ENCODE peak calls at places on chromosomes 1 and 21, in eight cellular contexts. One of them, this sample, is unnamed.
A peak's percentile ranks its signal among the peaks of the same experiment; 100 is the strongest.

GRCh38 chr21:28337319-28337718 is 655.4 kb downstream of the LTN1 start:
- DNase-seq in AG10803: peak; percentile 72
- DNase-seq in foreskin fibroblast: peak; percentile 45
- DNase-seq in MV-4-11: peak; percentile 43
- DNase-seq in activated CD4-positive, alpha-beta memory T cell treated with anti-CD3 and anti-CD28 coated beads, Interleukin-2, amount 10 ng/mL, durations not matched to agents 7 days and 5 days: no peak
- DNase-seq in nephron progenitor cell: no peak
- DNase-seq in T-cell: no peak
- DNase-seq in HS-27A: peak; percentile 56
- DNase-seq in this sample: peak; percentile 75

GRCh38 chr1:65395887-65396612 is 24.4 kb upstream of the LEPR start:
- DNase-seq in AG10803: peak; percentile 88
- DNase-seq in foreskin fibroblast: no peak
- DNase-seq in MV-4-11: peak; percentile 83
- DNase-seq in activated CD4-positive, alpha-beta memory T cell treated with anti-CD3 and anti-CD28 coated beads, Interleukin-2, amount 10 ng/mL, durations not matched to agents 7 days and 5 days: no peak
- DNase-seq in nephron progenitor cell: no peak
- DNase-seq in T-cell: no peak
- DNase-seq in HS-27A: peak; percentile 98
- DNase-seq in this sample: peak; percentile 59

GRCh38 chr1:174324939-174325338 is 122.8 kb upstream of the GPR52 start:
- DNase-seq in AG10803: no peak
- DNase-seq in foreskin fibroblast: no peak
- DNase-seq in MV-4-11: peak; percentile 66
- DNase-seq in activated CD4-positive, alpha-beta memory T cell treated with anti-CD3 and anti-CD28 coated beads, Interleukin-2, amount 10 ng/mL, durations not matched to agents 7 days and 5 days: no peak
- DNase-seq in nephron progenitor cell: no peak
- DNase-seq in T-cell: no peak
- DNase-seq in HS-27A: no peak
- DNase-seq in this sample: no peak

GRCh38 chr1:53260631-53261247 is 22.4 kb upstream of the MAGOH start:
- DNase-seq in AG10803: no peak
- DNase-seq in foreskin fibroblast: no peak
- DNase-seq in MV-4-11: no peak
- DNase-seq in activated CD4-positive, alpha-beta memory T cell treated with anti-CD3 and anti-CD28 coated beads, Interleukin-2, amount 10 ng/mL, durations not matched to agents 7 days and 5 days: no peak
- DNase-seq in nephron progenitor cell: no peak
- DNase-seq in T-cell: no peak
- DNase-seq in HS-27A: no peak
- DNase-seq in this sample: no peak

GRCh38 chr1:8554956-8555534 is 237.1 kb downstream of the SLC45A1 start:
- DNase-seq in AG10803: no peak
- DNase-seq in foreskin fibroblast: no peak
- DNase-seq in MV-4-11: no peak
- DNase-seq in activated CD4-positive, alpha-beta memory T cell treated with anti-CD3 and anti-CD28 coated beads, Interleukin-2, amount 10 ng/mL, durations not matched to agents 7 days and 5 days: no peak
- DNase-seq in nephron progenitor cell: no peak
- DNase-seq in T-cell: no peak
- DNase-seq in HS-27A: no peak
- DNase-seq in this sample: peak; percentile 51

GRCh38 chr1:47930215-47930885 is 66.8 kb downstream of the TRABD2B start:
- DNase-seq in AG10803: no peak
- DNase-seq in foreskin fibroblast: no peak
- DNase-seq in MV-4-11: no peak
- DNase-seq in activated CD4-positive, alpha-beta memory T cell treated with anti-CD3 and anti-CD28 coated beads, Interleukin-2, amount 10 ng/mL, durations not matched to agents 7 days and 5 days: no peak
- DNase-seq in nephron progenitor cell: no peak
- DNase-seq in T-cell: no peak
- DNase-seq in HS-27A: no peak
- DNase-seq in this sample: no peak

GRCh38 chr1:116496380-116496779 is 74.4 kb downstream of the CD58 start:
- DNase-seq in AG10803: peak; percentile 79
- DNase-seq in foreskin fibroblast: peak; percentile 62
- DNase-seq in MV-4-11: peak; percentile 68
- DNase-seq in activated CD4-positive, alpha-beta memory T cell treated with anti-CD3 and anti-CD28 coated beads, Interleukin-2, amount 10 ng/mL, durations not matched to agents 7 days and 5 days: no peak
- DNase-seq in nephron progenitor cell: no peak
- DNase-seq in T-cell: no peak
- DNase-seq in HS-27A: no peak
- DNase-seq in this sample: no peak

GRCh38 chr1:161235957-161236775 is 1.8 kb downstream of the NR1I3 start:
- DNase-seq in AG10803: no peak
- DNase-seq in foreskin fibroblast: no peak
- DNase-seq in MV-4-11: no peak
- DNase-seq in activated CD4-positive, alpha-beta memory T cell treated with anti-CD3 and anti-CD28 coated beads, Interleukin-2, amount 10 ng/mL, durations not matched to agents 7 days and 5 days: no peak
- DNase-seq in nephron progenitor cell: no peak
- DNase-seq in T-cell: no peak
- DNase-seq in HS-27A: no peak
- DNase-seq in this sample: no peak

GRCh38 chr21:38258803-38259485 is 2.2 kb downstream of the KCNJ15 start:
- DNase-seq in AG10803: peak; percentile 64
- DNase-seq in foreskin fibroblast: peak; percentile 24
- DNase-seq in MV-4-11: peak; percentile 54
- DNase-seq in activated CD4-positive, alpha-beta memory T cell treated with anti-CD3 and anti-CD28 coated beads, Interleukin-2, amount 10 ng/mL, durations not matched to agents 7 days and 5 days: no peak
- DNase-seq in nephron progenitor cell: no peak
- DNase-seq in T-cell: no peak
- DNase-seq in HS-27A: no peak
- DNase-seq in this sample: peak; percentile 68

GRCh38 chr1:95407146-95407863 is 173.3 kb downstream of the RWDD3 start:
- DNase-seq in AG10803: no peak
- DNase-seq in foreskin fibroblast: no peak
- DNase-seq in MV-4-11: no peak
- DNase-seq in activated CD4-positive, alpha-beta memory T cell treated with anti-CD3 and anti-CD28 coated beads, Interleukin-2, amount 10 ng/mL, durations not matched to agents 7 days and 5 days: no peak
- DNase-seq in nephron progenitor cell: no peak
- DNase-seq in T-cell: no peak
- DNase-seq in HS-27A: no peak
- DNase-seq in this sample: no peak

GRCh38 chr1:25889470-25889869 is 14.0 kb upstream of the PAQR7 start:
- DNase-seq in AG10803: no peak
- DNase-seq in foreskin fibroblast: no peak
- DNase-seq in MV-4-11: no peak
- DNase-seq in activated CD4-positive, alpha-beta memory T cell treated with anti-CD3 and anti-CD28 coated beads, Interleukin-2, amount 10 ng/mL, durations not matched to agents 7 days and 5 days: no peak
- DNase-seq in nephron progenitor cell: no peak
- DNase-seq in T-cell: no peak
- DNase-seq in HS-27A: no peak
- DNase-seq in this sample: no peak

GRCh38 chr1:227192163-227192562 is 126.1 kb downstream of the CDC42BPA start:
- DNase-seq in AG10803: peak; percentile 96
- DNase-seq in foreskin fibroblast: peak; percentile 95
- DNase-seq in MV-4-11: peak; percentile 7
- DNase-seq in activated CD4-positive, alpha-beta memory T cell treated with anti-CD3 and anti-CD28 coated beads, Interleukin-2, amount 10 ng/mL, durations not matched to agents 7 days and 5 days: peak; percentile 52
- DNase-seq in nephron progenitor cell: no peak
- DNase-seq in T-cell: no peak
- DNase-seq in HS-27A: peak; percentile 74
- DNase-seq in this sample: peak; percentile 69

GRCh38 chr1:87830579-87830978 is 501.9 kb downstream of the LMO4 start:
- DNase-seq in AG10803: no peak
- DNase-seq in foreskin fibroblast: no peak
- DNase-seq in MV-4-11: peak; percentile 81
- DNase-seq in activated CD4-positive, alpha-beta memory T cell treated with anti-CD3 and anti-CD28 coated beads, Interleukin-2, amount 10 ng/mL, durations not matched to agents 7 days and 5 days: no peak
- DNase-seq in nephron progenitor cell: no peak
- DNase-seq in T-cell: no peak
- DNase-seq in HS-27A: no peak
- DNase-seq in this sample: no peak

GRCh38 chr1:235937123-235937522 is 70.4 kb upstream of the LYST start:
- DNase-seq in AG10803: no peak
- DNase-seq in foreskin fibroblast: no peak
- DNase-seq in MV-4-11: no peak
- DNase-seq in activated CD4-positive, alpha-beta memory T cell treated with anti-CD3 and anti-CD28 coated beads, Interleukin-2, amount 10 ng/mL, durations not matched to agents 7 days and 5 days: no peak
- DNase-seq in nephron progenitor cell: no peak
- DNase-seq in T-cell: no peak
- DNase-seq in HS-27A: no peak
- DNase-seq in this sample: no peak

GRCh38 chr1:246608616-246609376 is 42.5 kb downstream of the CNST start:
- DNase-seq in AG10803: peak; percentile 86
- DNase-seq in foreskin fibroblast: peak; percentile 96
- DNase-seq in MV-4-11: peak; percentile 97
- DNase-seq in activated CD4-positive, alpha-beta memory T cell treated with anti-CD3 and anti-CD28 coated beads, Interleukin-2, amount 10 ng/mL, durations not matched to agents 7 days and 5 days: no peak
- DNase-seq in nephron progenitor cell: no peak
- DNase-seq in T-cell: no peak
- DNase-seq in HS-27A: peak; percentile 86
- DNase-seq in this sample: peak; percentile 98

GRCh38 chr21:14251336-14251735 is 35.4 kb downstream of the RBM11 start:
- DNase-seq in AG10803: no peak
- DNase-seq in foreskin fibroblast: no peak
- DNase-seq in MV-4-11: no peak
- DNase-seq in activated CD4-positive, alpha-beta memory T cell treated with anti-CD3 and anti-CD28 coated beads, Interleukin-2, amount 10 ng/mL, durations not matched to agents 7 days and 5 days: no peak
- DNase-seq in nephron progenitor cell: no peak
- DNase-seq in T-cell: no peak
- DNase-seq in HS-27A: no peak
- DNase-seq in this sample: no peak

GRCh38 chr1:93190432-93190831 is 9.9 kb downstream of the CCDC18 start:
- DNase-seq in AG10803: no peak
- DNase-seq in foreskin fibroblast: no peak
- DNase-seq in MV-4-11: no peak
- DNase-seq in activated CD4-positive, alpha-beta memory T cell treated with anti-CD3 and anti-CD28 coated beads, Interleukin-2, amount 10 ng/mL, durations not matched to agents 7 days and 5 days: no peak
- DNase-seq in nephron progenitor cell: no peak
- DNase-seq in T-cell: no peak
- DNase-seq in HS-27A: no peak
- DNase-seq in this sample: no peak

GRCh38 chr21:15754640-15755039 is 24.9 kb downstream of the USP25 start:
- DNase-seq in AG10803: peak; percentile 44
- DNase-seq in foreskin fibroblast: no peak
- DNase-seq in MV-4-11: no peak
- DNase-seq in activated CD4-positive, alpha-beta memory T cell treated with anti-CD3 and anti-CD28 coated beads, Interleukin-2, amount 10 ng/mL, durations not matched to agents 7 days and 5 days: no peak
- DNase-seq in nephron progenitor cell: no peak
- DNase-seq in T-cell: no peak
- DNase-seq in HS-27A: no peak
- DNase-seq in this sample: peak; percentile 79

GRCh38 chr1:207922554-207922953 is 11.6 kb upstream of the CD34 start:
- DNase-seq in AG10803: no peak
- DNase-seq in foreskin fibroblast: no peak
- DNase-seq in MV-4-11: no peak
- DNase-seq in activated CD4-positive, alpha-beta memory T cell treated with anti-CD3 and anti-CD28 coated beads, Interleukin-2, amount 10 ng/mL, durations not matched to agents 7 days and 5 days: no peak
- DNase-seq in nephron progenitor cell: no peak
- DNase-seq in T-cell: no peak
- DNase-seq in HS-27A: no peak
- DNase-seq in this sample: no peak

GRCh38 chr1:54027848-54028247 is 9.9 kb upstream of the LDLRAD1 start:
- DNase-seq in AG10803: no peak
- DNase-seq in foreskin fibroblast: no peak
- DNase-seq in MV-4-11: no peak
- DNase-seq in activated CD4-positive, alpha-beta memory T cell treated with anti-CD3 and anti-CD28 coated beads, Interleukin-2, amount 10 ng/mL, durations not matched to agents 7 days and 5 days: no peak
- DNase-seq in nephron progenitor cell: no peak
- DNase-seq in T-cell: no peak
- DNase-seq in HS-27A: no peak
- DNase-seq in this sample: no peak

GRCh38 chr1:205491794-205492193 is 12.7 kb upstream of the CDK18 start:
- DNase-seq in AG10803: peak; percentile 16
- DNase-seq in foreskin fibroblast: no peak
- DNase-seq in MV-4-11: no peak
- DNase-seq in activated CD4-positive, alpha-beta memory T cell treated with anti-CD3 and anti-CD28 coated beads, Interleukin-2, amount 10 ng/mL, durations not matched to agents 7 days and 5 days: no peak
- DNase-seq in nephron progenitor cell: no peak
- DNase-seq in T-cell: no peak
- DNase-seq in HS-27A: no peak
- DNase-seq in this sample: no peak

GRCh38 chr1:119008483-119009299 is 20.5 kb upstream of the TBX15 start:
- DNase-seq in AG10803: peak; percentile 65
- DNase-seq in foreskin fibroblast: peak; percentile 62
- DNase-seq in MV-4-11: peak; percentile 49
- DNase-seq in activated CD4-positive, alpha-beta memory T cell treated with anti-CD3 and anti-CD28 coated beads, Interleukin-2, amount 10 ng/mL, durations not matched to agents 7 days and 5 days: peak; percentile 16
- DNase-seq in nephron progenitor cell: no peak
- DNase-seq in T-cell: no peak
- DNase-seq in HS-27A: no peak
- DNase-seq in this sample: peak; percentile 61

GRCh38 chr1:36947384-36947783 is 86.9 kb downstream of the GRIK3 start:
- DNase-seq in AG10803: no peak
- DNase-seq in foreskin fibroblast: no peak
- DNase-seq in MV-4-11: no peak
- DNase-seq in activated CD4-positive, alpha-beta memory T cell treated with anti-CD3 and anti-CD28 coated beads, Interleukin-2, amount 10 ng/mL, durations not matched to agents 7 days and 5 days: no peak
- DNase-seq in nephron progenitor cell: no peak
- DNase-seq in T-cell: no peak
- DNase-seq in HS-27A: no peak
- DNase-seq in this sample: no peak

GRCh38 chr1:97314685-97315084 is 593.1 kb downstream of the PTBP2 start:
- DNase-seq in AG10803: no peak
- DNase-seq in foreskin fibroblast: no peak
- DNase-seq in MV-4-11: no peak
- DNase-seq in activated CD4-positive, alpha-beta memory T cell treated with anti-CD3 and anti-CD28 coated beads, Interleukin-2, amount 10 ng/mL, durations not matched to agents 7 days and 5 days: no peak
- DNase-seq in nephron progenitor cell: no peak
- DNase-seq in T-cell: no peak
- DNase-seq in HS-27A: no peak
- DNase-seq in this sample: no peak

GRCh38 chr1:3431266-3431665 is 23.2 kb upstream of the ARHGEF16 start:
- DNase-seq in AG10803: no peak
- DNase-seq in foreskin fibroblast: no peak
- DNase-seq in MV-4-11: no peak
- DNase-seq in activated CD4-positive, alpha-beta memory T cell treated with anti-CD3 and anti-CD28 coated beads, Interleukin-2, amount 10 ng/mL, durations not matched to agents 7 days and 5 days: no peak
- DNase-seq in nephron progenitor cell: peak; percentile 58
- DNase-seq in T-cell: no peak
- DNase-seq in HS-27A: no peak
- DNase-seq in this sample: no peak

GRCh38 chr1:37085393-37085792 is 51.1 kb upstream of the GRIK3 start:
- DNase-seq in AG10803: no peak
- DNase-seq in foreskin fibroblast: no peak
- DNase-seq in MV-4-11: no peak
- DNase-seq in activated CD4-positive, alpha-beta memory T cell treated with anti-CD3 and anti-CD28 coated beads, Interleukin-2, amount 10 ng/mL, durations not matched to agents 7 days and 5 days: no peak
- DNase-seq in nephron progenitor cell: no peak
- DNase-seq in T-cell: no peak
- DNase-seq in HS-27A: no peak
- DNase-seq in this sample: no peak

GRCh38 chr21:35743571-35743970 is 316.8 kb downstream of the SETD4 start:
- DNase-seq in AG10803: peak; percentile 13
- DNase-seq in foreskin fibroblast: no peak
- DNase-seq in MV-4-11: no peak
- DNase-seq in activated CD4-positive, alpha-beta memory T cell treated with anti-CD3 and anti-CD28 coated beads, Interleukin-2, amount 10 ng/mL, durations not matched to agents 7 days and 5 days: no peak
- DNase-seq in nephron progenitor cell: no peak
- DNase-seq in T-cell: no peak
- DNase-seq in HS-27A: peak; percentile 7
- DNase-seq in this sample: peak; percentile 29

GRCh38 chr1:153032677-153033308 is 1.8 kb downstream of the SPRR1B start:
- DNase-seq in AG10803: peak; percentile 63
- DNase-seq in foreskin fibroblast: peak; percentile 0
- DNase-seq in MV-4-11: peak; percentile 65
- DNase-seq in activated CD4-positive, alpha-beta memory T cell treated with anti-CD3 and anti-CD28 coated beads, Interleukin-2, amount 10 ng/mL, durations not matched to agents 7 days and 5 days: no peak
- DNase-seq in nephron progenitor cell: peak; percentile 30
- DNase-seq in T-cell: no peak
- DNase-seq in HS-27A: peak; percentile 76
- DNase-seq in this sample: no peak

GRCh38 chr1:166300767-166301166 is 134.0 kb upstream of the FAM78B start:
- DNase-seq in AG10803: no peak
- DNase-seq in foreskin fibroblast: no peak
- DNase-seq in MV-4-11: no peak
- DNase-seq in activated CD4-positive, alpha-beta memory T cell treated with anti-CD3 and anti-CD28 coated beads, Interleukin-2, amount 10 ng/mL, durations not matched to agents 7 days and 5 days: no peak
- DNase-seq in nephron progenitor cell: no peak
- DNase-seq in T-cell: no peak
- DNase-seq in HS-27A: no peak
- DNase-seq in this sample: no peak

GRCh38 chr1:36248250-36248894 is 24.1 kb downstream of the THRAP3 start:
- DNase-seq in AG10803: peak; percentile 91
- DNase-seq in foreskin fibroblast: peak; percentile 87
- DNase-seq in MV-4-11: peak; percentile 86
- DNase-seq in activated CD4-positive, alpha-beta memory T cell treated with anti-CD3 and anti-CD28 coated beads, Interleukin-2, amount 10 ng/mL, durations not matched to agents 7 days and 5 days: no peak
- DNase-seq in nephron progenitor cell: no peak
- DNase-seq in T-cell: no peak
- DNase-seq in HS-27A: peak; percentile 51
- DNase-seq in this sample: peak; percentile 97

GRCh38 chr1:23661887-23662286 is 29.7 kb upstream of the RPL11 start:
- DNase-seq in AG10803: no peak
- DNase-seq in foreskin fibroblast: no peak
- DNase-seq in MV-4-11: no peak
- DNase-seq in activated CD4-positive, alpha-beta memory T cell treated with anti-CD3 and anti-CD28 coated beads, Interleukin-2, amount 10 ng/mL, durations not matched to agents 7 days and 5 days: no peak
- DNase-seq in nephron progenitor cell: no peak
- DNase-seq in T-cell: no peak
- DNase-seq in HS-27A: no peak
- DNase-seq in this sample: no peak

GRCh38 chr1:169892819-169893644 is 664 bp downstream of the SCYL3 start:
- DNase-seq in AG10803: peak; percentile 20
- DNase-seq in foreskin fibroblast: no peak
- DNase-seq in MV-4-11: no peak
- DNase-seq in activated CD4-positive, alpha-beta memory T cell treated with anti-CD3 and anti-CD28 coated beads, Interleukin-2, amount 10 ng/mL, durations not matched to agents 7 days and 5 days: no peak
- DNase-seq in nephron progenitor cell: no peak
- DNase-seq in T-cell: no peak
- DNase-seq in HS-27A: no peak
- DNase-seq in this sample: peak; percentile 59

GRCh38 chr1:214808845-214809460 is 206.0 kb downstream of the CENPF start:
- DNase-seq in AG10803: peak; percentile 56
- DNase-seq in foreskin fibroblast: peak; percentile 42
- DNase-seq in MV-4-11: no peak
- DNase-seq in activated CD4-positive, alpha-beta memory T cell treated with anti-CD3 and anti-CD28 coated beads, Interleukin-2, amount 10 ng/mL, durations not matched to agents 7 days and 5 days: no peak
- DNase-seq in nephron progenitor cell: no peak
- DNase-seq in T-cell: no peak
- DNase-seq in HS-27A: peak; percentile 62
- DNase-seq in this sample: peak; percentile 48

GRCh38 chr1:219518168-219518905 is 94.6 kb downstream of the ZC3H11B start:
- DNase-seq in AG10803: peak; percentile 17
- DNase-seq in foreskin fibroblast: peak; percentile 4
- DNase-seq in MV-4-11: no peak
- DNase-seq in activated CD4-positive, alpha-beta memory T cell treated with anti-CD3 and anti-CD28 coated beads, Interleukin-2, amount 10 ng/mL, durations not matched to agents 7 days and 5 days: no peak
- DNase-seq in nephron progenitor cell: no peak
- DNase-seq in T-cell: no peak
- DNase-seq in HS-27A: peak; percentile 30
- DNase-seq in this sample: peak; percentile 42

This sample was measured in mesenchymal stem cell.